ENCODE peak calls at places on chromosome 15, in six cellular contexts. B is C1 segment of cervical spinal cord, V is NCI-H774, F is body of pancreas, Z is HFF-Myc, A is H9. D is an unnamed sample.

GRCh38 chr15:31811641-31812040 is 218.7 kb upstream of the CHRNA7 start:
- DNase-seq in Z (no peak), F (no peak), V (no peak), B (no peak), A (no peak), D (no peak)

GRCh38 chr15:62417444-62417843 is 252.4 kb upstream of the C2CD4B start:
- DNase-seq in Z (no peak), A (no peak), F (no peak), V (no peak), B (no peak), D (no peak)

GRCh38 chr15:68619303-68619698 is 40.5 kb downstream of the CORO2B start:
- DNase-seq in Z (no peak), B (no peak), A (no peak), F (no peak), V (no peak), D (no peak)

GRCh38 chr15:38229700-38230099 is 22.9 kb upstream of the SPRED1 start:
- DNase-seq in Z (no peak), F (no peak), A (no peak), B (no peak), V (no peak), D (no peak)

GRCh38 chr15:90031231-90031791 is 30.2 kb downstream of the ZNF710 start:
- DNase-seq in Z (no peak), B (no peak), A (no peak), V (no peak), F (peak), D (no peak)

GRCh38 chr15:73941044-73941443 is 14.8 kb downstream of the LOXL1 start:
- DNase-seq in B (no peak), A (no peak), Z (no peak), F (no peak), V (no peak), D (no peak)

GRCh38 chr15:82030191-82030590 is 15.6 kb downstream of the MEX3B start:
- DNase-seq in V (no peak), A (no peak), Z (no peak), B (no peak), F (no peak), D (no peak)

GRCh38 chr15:86317379-86317745 is 237.7 kb downstream of the AGBL1 start:
- DNase-seq in B (no peak), V (no peak), F (peak), A (no peak), Z (no peak), D (no peak)

GRCh38 chr15:98292442-98293240 is 332.1 kb downstream of the ARRDC4 start:
- DNase-seq in Z (peak), A (peak), V (peak), F (peak), B (no peak), D (peak)

GRCh38 chr15:78996876-78997275 is 52.0 kb upstream of the CTSH start:
- DNase-seq in A (no peak), B (no peak), V (no peak), F (no peak), Z (no peak), D (peak)

GRCh38 chr15:100103828-100104227 is 237.9 kb downstream of the ADAMTS17 start:
- DNase-seq in B (no peak), F (no peak), A (no peak), Z (no peak), V (no peak), D (no peak)

GRCh38 chr15:81930582-81931369 is 115.0 kb downstream of the MEX3B start:
- DNase-seq in A (no peak), B (no peak), V (no peak), F (no peak), Z (no peak), D (no peak)

GRCh38 chr15:97909291-97909891 is 51.1 kb upstream of the ARRDC4 start:
- DNase-seq in A (peak), Z (peak), B (no peak), F (peak), V (peak), D (peak)

GRCh38 chr15:69193948-69194827 is 33.8 kb downstream of the GLCE start:
- DNase-seq in B (no peak), V (no peak), Z (peak), F (no peak), A (no peak), D (no peak)

GRCh38 chr15:85592148-85592547 is 202.6 kb downstream of the KLHL25 start:
- DNase-seq in V (no peak), F (no peak), Z (peak), B (no peak), A (no peak), D (peak)

D was measured in lung microvascular endothelial cell.